ENCODE peak calls at places on chromosome 11, in six cellular contexts. M is OCI-LY7; E is tibial nerve; I is adrenal gland; K is CD4-positive, CD25-positive, alpha-beta regulatory T cell; X is GM23338. C is an unnamed sample.

GRCh38 chr11:84857746-84858145 is 769.4 kb downstream of the DLG2 start:
- DNase-seq in I (no peak), E (no peak), X (no peak), M (no peak), K (no peak), C (no peak)

GRCh38 chr11:72723508-72723907 is 28.7 kb downstream of the ARAP1 start:
- DNase-seq in M (no peak), I (no peak), K (no peak), X (no peak), E (no peak), C (no peak)

GRCh38 chr11:6151117-6151516 is 19.0 kb downstream of the OR52B2 start:
- DNase-seq in X (no peak), I (no peak), K (no peak), E (no peak), M (no peak), C (no peak)

GRCh38 chr11:90805172-90805571 is 582.3 kb upstream of the CHORDC1 start:
- DNase-seq in X (peak; percentile 9), I (no peak), E (no peak), M (no peak), K (no peak), C (no peak)

GRCh38 chr11:123206671-123207421 is 11.8 kb upstream of the CLMP start:
- DNase-seq in E (no peak), K (no peak), X (peak; percentile 84), I (no peak), M (no peak), C (peak; percentile 52)

GRCh38 chr11:61134801-61135257 is 26.4 kb downstream of the VPS37C start:
- DNase-seq in E (no peak), K (no peak), X (no peak), I (no peak), M (no peak), C (no peak)

GRCh38 chr11:125404811-125405481 is 91.1 kb downstream of the FEZ1 start:
- DNase-seq in K (peak; percentile 30), I (peak; percentile 72), M (peak; percentile 33), X (peak; percentile 84), E (peak; percentile 57), C (peak; percentile 66)

GRCh38 chr11:65781152-65781961 is 581 bp upstream of the AP5B1 start:
- DNase-seq in X (peak; percentile 82), K (no peak), E (no peak), I (peak; percentile 41), M (no peak), C (peak; percentile 54)

GRCh38 chr11:14449302-14449714 is 50.3 kb downstream of the COPB1 start:
- DNase-seq in X (no peak), I (no peak), M (no peak), K (no peak), E (no peak), C (no peak)

DNA sequence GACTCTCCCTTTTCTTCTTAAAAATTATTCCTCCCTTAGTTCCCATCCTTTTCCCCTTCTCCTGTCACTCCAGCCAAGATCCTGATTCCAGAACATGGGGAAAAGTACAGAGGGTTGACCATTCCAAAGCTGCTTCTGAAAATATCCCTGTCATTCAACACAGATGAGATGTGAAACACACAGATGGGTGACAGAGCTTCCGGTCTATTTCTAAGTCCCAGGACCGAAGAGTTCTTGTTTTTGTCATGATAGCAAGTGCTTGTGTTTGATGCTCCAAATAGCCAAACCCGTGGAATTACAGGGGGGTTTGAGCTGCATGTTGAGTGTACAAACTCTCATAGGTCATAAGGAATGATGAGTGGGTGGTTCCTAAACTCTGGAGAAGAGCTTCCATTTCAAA is 57.9 kb downstream of the PARVA start:
- DNase-seq in I (no peak), E (no peak), M (no peak), K (no peak), X (no peak), C (no peak)
- H3K4me1 ChIP-seq in I (peaks cover 3% of the 10 kb centered on the region), E (peaks cover 3% of the 10 kb centered on the region), M (peaks cover 5% of the 10 kb centered on the region), K (no peaks in the 10 kb centered on the region), X (no peaks in the 10 kb centered on the region), C (peaks cover 31% of the 10 kb centered on the region)

GRCh38 chr11:108592591-108593213 is 866 bp downstream of the EXPH5 start:
- DNase-seq in X (peak; percentile 47), M (no peak), I (peak; percentile 14), K (peak; percentile 1), E (no peak), C (peak; percentile 44)

GRCh38 chr11:108593214-108593909 is at the start of gene EXPH5:
- DNase-seq in E (peak; percentile 33), I (peak; percentile 91), X (peak; percentile 99), M (peak; percentile 4), K (peak; percentile 73), C (peak; percentile 52)

GRCh38 chr11:108596701-108597100 is 3.1 kb upstream of the EXPH5 start:
- DNase-seq in E (no peak), M (no peak), K (no peak), X (no peak), I (no peak), C (no peak)

GRCh38 chr11:108591893-108592292 is 1.7 kb downstream of the EXPH5 start:
- DNase-seq in I (no peak), K (no peak), M (no peak), X (no peak), E (no peak), C (no peak)

GRCh38 chr11:108593910-108594434 is 404 bp upstream of the EXPH5 start:
- DNase-seq in E (no peak), I (no peak), X (no peak), M (no peak), K (no peak), C (no peak)
- H3K4me3 ChIP-seq in E (peak overlapping the region; percentile 59), I (no peak overlapping the region), X (peak overlapping the region; percentile 65), M (peak overlapping the region; percentile 21), K (peak overlapping the region; percentile 33), C (peak overlapping the region; percentile 70)

GRCh38 chr11:33716236-33716635 is 15.6 kb upstream of the C11orf91 start:
- DNase-seq in X (peak; percentile 44), E (no peak), K (no peak), M (peak; percentile 36), I (peak; percentile 53), C (peak; percentile 47)
- H3K4me1 ChIP-seq in X (no peaks in the 10 kb centered on the region), E (no peaks in the 10 kb centered on the region), K (no peaks in the 10 kb centered on the region), M (no peaks in the 10 kb centered on the region), I (no peaks in the 10 kb centered on the region), C (peaks cover 21% of the 10 kb centered on the region)

DNA sequence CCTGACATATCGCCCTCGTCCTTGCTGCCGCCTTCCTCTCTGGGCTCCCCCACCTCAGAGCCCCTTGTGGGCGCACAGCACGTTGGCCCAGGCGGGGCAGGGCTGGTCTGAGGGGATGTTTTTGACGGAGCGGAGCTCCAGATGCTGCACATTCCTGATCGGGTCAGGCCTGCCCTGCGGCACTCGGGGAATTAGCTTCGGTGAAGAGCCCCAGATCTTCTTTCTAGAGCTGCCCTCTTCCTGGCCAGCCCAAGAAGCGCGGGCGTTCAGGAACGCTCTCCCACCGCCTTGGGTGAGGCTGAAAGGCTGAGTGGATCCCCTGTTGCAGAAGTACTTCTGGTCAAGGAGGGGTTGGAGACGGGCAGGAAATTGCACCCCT is 12.1 kb downstream of the YPEL4 start:
- DNase-seq in M (no peak), I (no peak), X (peak; percentile 90), K (no peak), E (no peak), C (peak; percentile 80)
- H3K4me3 ChIP-seq in M (no peak overlapping the region), I (no peak overlapping the region), X (peak overlapping the region; percentile 99), K (no peak overlapping the region), E (peak overlapping the region; percentile 69), C (peak overlapping the region; percentile 92)